ENCODE peak calls at places on chromosomes 4 and X, in nine cellular contexts. One of them, this sample, is unnamed.

GRCh38 chrX:106606583-106606982 is 5.2 kb upstream of the RADX start:
- DNase-seq in PC-3: peak
- DNase-seq in breast epithelium: no peak
- DNase-seq in tibial artery: no peak
- DNase-seq in HepG2: no peak
- DNase-seq in psoas muscle: no peak
- DNase-seq in tibial nerve: no peak
- DNase-seq in gastrocnemius medialis: no peak
- DNase-seq in uterus: no peak
- DNase-seq in this sample: no peak

GRCh38 chr4:184359905-184360304 is 114.4 kb downstream of the IRF2 start:
- DNase-seq in gastrocnemius medialis: no peak
- DNase-seq in PC-3: no peak
- DNase-seq in psoas muscle: no peak
- DNase-seq in tibial artery: no peak
- DNase-seq in uterus: no peak
- DNase-seq in tibial nerve: no peak
- DNase-seq in breast epithelium: no peak
- DNase-seq in HepG2: no peak
- DNase-seq in this sample: no peak

GRCh38 chrX:71919436-71919835 is 8.8 kb downstream of the NHSL2 start:
- DNase-seq in tibial artery: no peak
- DNase-seq in PC-3: no peak
- DNase-seq in HepG2: no peak
- DNase-seq in psoas muscle: no peak
- DNase-seq in uterus: no peak
- DNase-seq in breast epithelium: no peak
- DNase-seq in gastrocnemius medialis: no peak
- DNase-seq in tibial nerve: no peak
- DNase-seq in this sample: no peak

GRCh38 chr4:52560844-52561280 is 98.2 kb downstream of the USP46 start:
- DNase-seq in tibial nerve: no peak
- DNase-seq in uterus: no peak
- DNase-seq in PC-3: no peak
- DNase-seq in HepG2: no peak
- DNase-seq in tibial artery: no peak
- DNase-seq in gastrocnemius medialis: no peak
- DNase-seq in psoas muscle: no peak
- DNase-seq in breast epithelium: no peak
- DNase-seq in this sample: no peak

GRCh38 chrX:148555101-148555500 is 54.7 kb downstream of the AFF2 start:
- DNase-seq in psoas muscle: no peak
- DNase-seq in tibial artery: no peak
- DNase-seq in PC-3: no peak
- DNase-seq in gastrocnemius medialis: no peak
- DNase-seq in breast epithelium: no peak
- DNase-seq in tibial nerve: no peak
- DNase-seq in uterus: no peak
- DNase-seq in HepG2: no peak
- DNase-seq in this sample: no peak

GRCh38 chrX:30973784-30974427 is 84.9 kb upstream of the TAB3 start:
- DNase-seq in HepG2: no peak
- DNase-seq in breast epithelium: no peak
- DNase-seq in uterus: no peak
- DNase-seq in PC-3: no peak
- DNase-seq in tibial artery: no peak
- DNase-seq in tibial nerve: no peak
- DNase-seq in psoas muscle: no peak
- DNase-seq in gastrocnemius medialis: no peak
- DNase-seq in this sample: no peak

GRCh38 chr4:182449186-182449880 is 206.1 kb downstream of the TENM3 start:
- DNase-seq in breast epithelium: no peak
- DNase-seq in tibial nerve: no peak
- DNase-seq in PC-3: peak
- DNase-seq in psoas muscle: no peak
- DNase-seq in tibial artery: peak
- DNase-seq in HepG2: no peak
- DNase-seq in gastrocnemius medialis: no peak
- DNase-seq in uterus: no peak
- DNase-seq in this sample: no peak

GRCh38 chrX:134191276-134191675 is 45.7 kb upstream of the CCDC160 start:
- DNase-seq in tibial nerve: no peak
- DNase-seq in tibial artery: no peak
- DNase-seq in HepG2: no peak
- DNase-seq in psoas muscle: no peak
- DNase-seq in gastrocnemius medialis: no peak
- DNase-seq in uterus: no peak
- DNase-seq in PC-3: no peak
- DNase-seq in breast epithelium: no peak
- DNase-seq in this sample: no peak

GRCh38 chr4:40840255-40840984 is 90.7 kb downstream of the NSUN7 start:
- DNase-seq in breast epithelium: no peak
- DNase-seq in psoas muscle: no peak
- DNase-seq in tibial nerve: no peak
- DNase-seq in PC-3: no peak
- DNase-seq in uterus: no peak
- DNase-seq in HepG2: no peak
- DNase-seq in gastrocnemius medialis: no peak
- DNase-seq in tibial artery: no peak
- DNase-seq in this sample: no peak

GRCh38 chr4:67437974-67438713 is 107.2 kb downstream of the CENPC start:
- DNase-seq in PC-3: peak
- DNase-seq in psoas muscle: no peak
- DNase-seq in gastrocnemius medialis: no peak
- DNase-seq in uterus: no peak
- DNase-seq in breast epithelium: no peak
- DNase-seq in tibial artery: no peak
- DNase-seq in tibial nerve: no peak
- DNase-seq in HepG2: peak
- DNase-seq in this sample: no peak

GRCh38 chr4:141329174-141329569 is 108.5 kb downstream of the ZNF330 start:
- DNase-seq in PC-3: peak
- DNase-seq in tibial nerve: no peak
- DNase-seq in HepG2: no peak
- DNase-seq in uterus: no peak
- DNase-seq in psoas muscle: no peak
- DNase-seq in gastrocnemius medialis: no peak
- DNase-seq in breast epithelium: no peak
- DNase-seq in tibial artery: no peak
- DNase-seq in this sample: no peak

GRCh38 chrX:85108165-85108564 is 104.5 kb downstream of the APOOL start:
- DNase-seq in uterus: no peak
- DNase-seq in tibial nerve: no peak
- DNase-seq in PC-3: no peak
- DNase-seq in breast epithelium: no peak
- DNase-seq in HepG2: no peak
- DNase-seq in gastrocnemius medialis: no peak
- DNase-seq in tibial artery: no peak
- DNase-seq in psoas muscle: no peak
- DNase-seq in this sample: no peak

GRCh38 chr4:123244233-123244632 is 152.4 kb upstream of the SPRY1 start:
- DNase-seq in HepG2: no peak
- DNase-seq in psoas muscle: peak
- DNase-seq in tibial nerve: peak
- DNase-seq in uterus: peak
- DNase-seq in gastrocnemius medialis: peak
- DNase-seq in PC-3: no peak
- DNase-seq in tibial artery: peak
- DNase-seq in breast epithelium: no peak
- DNase-seq in this sample: no peak

GRCh38 chr4:39036172-39036571 is 4.0 kb upstream of the TMEM156 start:
- DNase-seq in PC-3: peak
- DNase-seq in breast epithelium: no peak
- DNase-seq in tibial artery: no peak
- DNase-seq in HepG2: peak
- DNase-seq in psoas muscle: no peak
- DNase-seq in uterus: no peak
- DNase-seq in gastrocnemius medialis: no peak
- DNase-seq in tibial nerve: no peak
- DNase-seq in this sample: no peak

GRCh38 chr4:39029752-39030694 is 2.2 kb downstream of the TMEM156 start:
- DNase-seq in uterus: no peak
- DNase-seq in psoas muscle: no peak
- DNase-seq in tibial nerve: no peak
- DNase-seq in gastrocnemius medialis: no peak
- DNase-seq in breast epithelium: no peak
- DNase-seq in HepG2: no peak
- DNase-seq in tibial artery: no peak
- DNase-seq in PC-3: peak
- DNase-seq in this sample: no peak

GRCh38 chr4:39030726-39031125 is 1.5 kb downstream of the TMEM156 start:
- DNase-seq in tibial nerve: no peak
- DNase-seq in breast epithelium: no peak
- DNase-seq in gastrocnemius medialis: no peak
- DNase-seq in tibial artery: no peak
- DNase-seq in PC-3: no peak
- DNase-seq in HepG2: no peak
- DNase-seq in psoas muscle: no peak
- DNase-seq in uterus: no peak
- DNase-seq in this sample: no peak

GRCh38 chr4:39037491-39037825 is 5.2 kb upstream of the TMEM156 start:
- DNase-seq in gastrocnemius medialis: no peak
- DNase-seq in uterus: no peak
- DNase-seq in tibial artery: no peak
- DNase-seq in HepG2: no peak
- DNase-seq in PC-3: peak
- DNase-seq in psoas muscle: no peak
- DNase-seq in tibial nerve: no peak
- DNase-seq in breast epithelium: no peak
- DNase-seq in this sample: no peak

DNA sequence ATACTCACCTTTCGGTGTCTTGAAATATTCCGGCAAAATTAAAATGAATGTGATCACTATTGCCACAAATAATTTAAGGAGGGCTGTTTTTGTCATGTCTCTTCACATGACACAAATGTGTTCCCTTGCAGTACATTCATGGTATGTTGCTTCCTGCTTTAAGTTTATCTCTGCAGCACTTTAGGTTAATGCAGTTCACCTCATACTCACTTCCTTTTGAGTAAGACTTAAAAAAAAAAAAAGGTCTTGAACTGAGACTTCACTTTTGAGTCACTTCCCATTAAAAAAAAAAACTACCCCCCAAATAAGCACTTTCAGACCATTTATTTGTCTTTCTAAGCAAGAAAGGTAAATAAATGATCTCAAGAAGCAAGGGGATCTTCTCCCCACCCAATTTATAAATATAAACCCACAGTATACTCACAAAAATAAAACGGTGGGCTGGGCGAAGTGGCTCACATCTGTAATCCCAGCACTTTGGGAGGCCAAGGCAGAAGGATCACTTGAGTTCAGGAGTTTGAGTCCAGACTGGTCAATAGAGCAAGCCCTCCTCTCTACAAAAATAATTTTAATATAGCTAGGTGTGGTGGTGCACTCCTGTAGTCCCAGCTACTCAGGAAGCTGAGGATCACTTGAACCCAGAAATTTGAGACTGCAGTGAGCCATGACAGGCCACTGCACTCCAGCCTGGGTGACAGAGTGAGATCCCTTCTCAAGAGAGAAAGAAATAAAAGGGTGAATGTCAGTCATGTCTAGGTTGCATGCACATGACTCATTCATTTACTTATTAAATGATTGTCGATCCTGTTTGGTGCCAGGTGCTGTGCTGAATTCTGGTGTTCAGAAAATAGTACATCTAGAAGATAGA is at the start of gene TMEM156:
- DNase-seq in tibial artery: no peak
- DNase-seq in PC-3: peak
- DNase-seq in gastrocnemius medialis: no peak
- DNase-seq in tibial nerve: no peak
- DNase-seq in uterus: no peak
- DNase-seq in HepG2: peak
- DNase-seq in breast epithelium: no peak
- DNase-seq in psoas muscle: no peak
- DNase-seq in this sample: no peak
- H3K27ac ChIP-seq in tibial artery: no peak
- H3K27ac ChIP-seq in PC-3: peak
- H3K27ac ChIP-seq in gastrocnemius medialis: no peak
- H3K27ac ChIP-seq in tibial nerve: peak
- H3K27ac ChIP-seq in uterus: no peak
- H3K27ac ChIP-seq in HepG2: no peak
- H3K27ac ChIP-seq in breast epithelium: no peak
- H3K27ac ChIP-seq in psoas muscle: no peak
- H3K27ac ChIP-seq in this sample: no peak

GRCh38 chr4:138242830-138243149 is 641 bp upstream of the SLC7A11 start:
- DNase-seq in PC-3: no peak
- DNase-seq in gastrocnemius medialis: no peak
- DNase-seq in HepG2: no peak
- DNase-seq in uterus: no peak
- DNase-seq in psoas muscle: no peak
- DNase-seq in breast epithelium: no peak
- DNase-seq in tibial artery: no peak
- DNase-seq in tibial nerve: no peak
- DNase-seq in this sample: no peak
- H3K4me3 ChIP-seq in PC-3: peak
- H3K4me3 ChIP-seq in gastrocnemius medialis: no peak
- H3K4me3 ChIP-seq in HepG2: peak
- H3K4me3 ChIP-seq in uterus: no peak
- H3K4me3 ChIP-seq in psoas muscle: peak
- H3K4me3 ChIP-seq in breast epithelium: peak
- H3K4me3 ChIP-seq in tibial artery: peak
- H3K4me3 ChIP-seq in tibial nerve: peak
- H3K4me3 ChIP-seq in this sample: peak

DNA sequence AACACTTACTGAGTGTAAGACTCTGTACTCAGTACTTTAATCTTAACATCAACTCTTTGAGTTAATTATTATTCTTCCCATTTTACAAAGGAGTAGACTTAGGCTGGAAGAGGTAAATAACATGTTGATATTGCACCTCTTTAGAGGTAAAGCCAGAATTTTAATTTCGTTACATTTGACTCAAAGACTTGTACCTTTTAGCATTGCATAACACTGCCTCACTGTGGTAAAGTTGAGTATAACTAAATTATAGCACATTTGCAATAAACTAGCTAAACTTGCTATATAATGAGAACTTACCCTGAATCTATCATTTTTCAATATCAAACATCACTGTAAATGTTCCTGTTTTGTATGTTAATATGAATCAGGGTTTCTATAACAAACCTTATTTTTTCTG is 218.5 kb downstream of the PRR32 start:
- DNase-seq in HepG2: no peak
- DNase-seq in psoas muscle: no peak
- DNase-seq in tibial artery: no peak
- DNase-seq in breast epithelium: no peak
- DNase-seq in PC-3: peak
- DNase-seq in tibial nerve: no peak
- DNase-seq in gastrocnemius medialis: no peak
- DNase-seq in uterus: no peak
- DNase-seq in this sample: no peak
- TF ChIP-seq CTCF in HepG2: no peak
- TF ChIP-seq CTCF in psoas muscle: no peak
- TF ChIP-seq CTCF in tibial artery: no peak
- TF ChIP-seq CTCF in breast epithelium: no peak
- TF ChIP-seq CTCF in PC-3: peak
- TF ChIP-seq CTCF in tibial nerve: no peak
- TF ChIP-seq CTCF in gastrocnemius medialis: no peak
- TF ChIP-seq CTCF in uterus: no peak
- TF ChIP-seq CTCF in this sample: no peak

DNA sequence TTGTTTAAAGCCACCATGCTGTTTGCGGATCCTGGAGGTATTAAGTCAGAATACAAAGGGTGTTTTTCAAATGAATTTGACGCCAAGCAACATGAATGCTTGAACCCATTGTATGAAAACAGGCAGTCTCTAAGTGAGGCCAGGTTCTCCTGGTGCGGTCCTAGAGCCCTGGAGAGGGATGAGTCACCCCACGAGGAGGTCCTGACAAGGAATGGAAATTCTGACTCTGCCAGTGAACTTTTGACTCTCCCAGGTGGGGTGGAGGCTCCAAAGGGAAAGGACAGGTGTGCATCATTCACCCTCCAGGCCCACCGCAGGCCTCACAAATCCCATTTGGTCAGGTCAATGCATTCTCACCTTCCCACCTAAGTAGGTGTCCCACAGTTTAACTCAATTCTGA is 1.5 kb downstream of the TRIM2 start:
- DNase-seq in tibial artery: no peak
- DNase-seq in tibial nerve: no peak
- DNase-seq in HepG2: no peak
- DNase-seq in psoas muscle: no peak
- DNase-seq in breast epithelium: no peak
- DNase-seq in gastrocnemius medialis: no peak
- DNase-seq in PC-3: peak
- DNase-seq in uterus: no peak
- DNase-seq in this sample: no peak
- H3K27ac ChIP-seq in tibial artery: no peak
- H3K27ac ChIP-seq in tibial nerve: peak
- H3K27ac ChIP-seq in HepG2: no peak
- H3K27ac ChIP-seq in psoas muscle: no peak
- H3K27ac ChIP-seq in breast epithelium: no peak
- H3K27ac ChIP-seq in gastrocnemius medialis: no peak
- H3K27ac ChIP-seq in PC-3: peak
- H3K27ac ChIP-seq in uterus: no peak
- H3K27ac ChIP-seq in this sample: no peak

This sample was measured in coronary artery.